ENCODE peak calls at places on chromosomes 3 and 15, in five cellular contexts. B is Right ventricle myocardium superior, K is HAP-1, M is neural crest cell, Z is NCI-H1417. X is an unnamed sample.
A peak's percentile ranks its signal among the peaks of the same experiment; 100 is the strongest.

GRCh38 chr3:65831733-65832425 is 206.8 kb downstream of the MAGI1 start:
- DNase-seq in B (no peak), K (peak; percentile 39), M (no peak), Z (no peak), X (no peak)

GRCh38 chr3:54918516-54918915 is 9.3 kb downstream of the LRTM1 start:
- DNase-seq in B (no peak), K (no peak), M (no peak), Z (no peak), X (no peak)

GRCh38 chr3:80233576-80233975 is 465.8 kb upstream of the ROBO1 start:
- DNase-seq in B (no peak), K (no peak), M (no peak), Z (no peak), X (no peak)

GRCh38 chr3:194577985-194578905 is 55.0 kb downstream of the TMEM44 start:
- DNase-seq in B (no peak), K (no peak), M (no peak), Z (no peak), X (no peak)

GRCh38 chr3:197306374-197307086 is 8.1 kb upstream of the DLG1 start:
- DNase-seq in B (no peak), K (no peak), M (no peak), Z (no peak), X (no peak)

GRCh38 chr15:72231847-72232461 is 964 bp upstream of the PKM start:
- DNase-seq in B (peak; percentile 51), K (peak; percentile 38), M (no peak), Z (no peak), X (no peak)

GRCh38 chr3:181913254-181913653 is 201.5 kb downstream of the SOX2 start:
- DNase-seq in B (no peak), K (no peak), M (no peak), Z (peak; percentile 11), X (no peak)

GRCh38 chr3:70728311-70728710 is 415.9 kb upstream of the MDFIC2 start:
- DNase-seq in B (no peak), K (no peak), M (no peak), Z (no peak), X (no peak)

GRCh38 chr15:75073197-75073596 is 49.8 kb downstream of the PPCDC start:
- DNase-seq in B (no peak), K (no peak), M (no peak), Z (no peak), X (no peak)

GRCh38 chr3:186354100-186354499 is 7.9 kb downstream of the DGKG start:
- DNase-seq in B (no peak), K (no peak), M (no peak), Z (no peak), X (no peak)

GRCh38 chr3:59248976-59249375 is 199.2 kb upstream of the CFAP20DC start:
- DNase-seq in B (no peak), K (no peak), M (no peak), Z (no peak), X (no peak)

GRCh38 chr15:92391640-92392039 is 2.0 kb upstream of the ST8SIA2 start:
- DNase-seq in B (no peak), K (peak; percentile 70), M (peak; percentile 6), Z (peak; percentile 43), X (no peak)

GRCh38 chr15:50907866-50908208 is 646 bp upstream of the AP4E1 start:
- DNase-seq in B (no peak), K (peak; percentile 58), M (no peak), Z (peak; percentile 59), X (no peak)

GRCh38 chr3:170483485-170484262 is 65.0 kb downstream of the CLDN11 start:
- DNase-seq in B (no peak), K (no peak), M (no peak), Z (no peak), X (no peak)

GRCh38 chr3:13833506-13834257 is 46.2 kb downstream of the WNT7A start:
- DNase-seq in B (no peak), K (no peak), M (no peak), Z (no peak), X (no peak)

GRCh38 chr15:55627730-55628368 is 39.7 kb upstream of the PYGO1 start:
- DNase-seq in B (no peak), K (peak; percentile 29), M (no peak), Z (no peak), X (no peak)

GRCh38 chr15:94314639-94315038 is 83.3 kb downstream of the MCTP2 start:
- DNase-seq in B (no peak), K (no peak), M (no peak), Z (no peak), X (no peak)

GRCh38 chr3:69890094-69890493 is 109.4 kb upstream of the SAMMSON start:
- DNase-seq in B (no peak), K (no peak), M (no peak), Z (no peak), X (no peak)

GRCh38 chr3:48118322-48118721 is 69.9 kb downstream of the CDC25A start:
- DNase-seq in B (no peak), K (no peak), M (no peak), Z (no peak), X (no peak)

GRCh38 chr15:62922514-62922913 is 120.0 kb upstream of the TPM1 start:
- DNase-seq in B (no peak), K (no peak), M (no peak), Z (no peak), X (no peak)

GRCh38 chr3:29976871-29977270 is 629.5 kb upstream of the TGFBR2 start:
- DNase-seq in B (no peak), K (no peak), M (no peak), Z (no peak), X (no peak)

GRCh38 chr15:80984856-80985255 is 4.8 kb downstream of the MESD start:
- DNase-seq in B (no peak), K (peak; percentile 41), M (no peak), Z (no peak), X (no peak)

GRCh38 chr3:100289339-100289738 is 28.5 kb downstream of the TBC1D23 start:
- DNase-seq in B (no peak), K (no peak), M (no peak), Z (no peak), X (no peak)

GRCh38 chr15:98667521-98668179 is 19.3 kb downstream of the IGF1R start:
- DNase-seq in B (no peak), K (no peak), M (no peak), Z (no peak), X (no peak)

X was measured in neuronal stem cell.